ENCODE peak calls at places on chromosomes 13 and 19, in five cellular contexts. One of them, this sample, is unnamed.

GRCh38 chr19:56725829-56726424 is 54.4 kb upstream of the ZNF835 start:
- DNase-seq in HepG2: no peak
- DNase-seq in WTC11: no peak
- DNase-seq in K562: no peak
- DNase-seq in H1: no peak
- DNase-seq in this sample: no peak

GRCh38 chr19:21210037-21210621 is 68.3 kb downstream of the ZNF431 start:
- DNase-seq in HepG2: peak; percentile 86
- DNase-seq in WTC11: no peak
- DNase-seq in K562: no peak
- DNase-seq in H1: no peak
- DNase-seq in this sample: no peak

GRCh38 chr13:24243311-24243710 is 66.1 kb upstream of the C1QTNF9 start:
- DNase-seq in HepG2: no peak
- DNase-seq in WTC11: no peak
- DNase-seq in K562: no peak
- DNase-seq in H1: no peak
- DNase-seq in this sample: no peak

GRCh38 chr19:2320057-2320456 is 8.3 kb downstream of the LSM7 start:
- DNase-seq in HepG2: no peak
- DNase-seq in WTC11: no peak
- DNase-seq in K562: no peak
- DNase-seq in H1: no peak
- DNase-seq in this sample: no peak

GRCh38 chr13:33742321-33742720 is 75.6 kb upstream of the RFC3 start:
- DNase-seq in HepG2: no peak
- DNase-seq in WTC11: no peak
- DNase-seq in K562: no peak
- DNase-seq in H1: no peak
- DNase-seq in this sample: no peak

GRCh38 chr19:45303269-45304060 is 19.2 kb downstream of the CKM start:
- DNase-seq in HepG2: no peak
- DNase-seq in WTC11: no peak
- DNase-seq in K562: no peak
- DNase-seq in H1: no peak
- DNase-seq in this sample: no peak

GRCh38 chr13:67231481-67231940 is 1.4 kb upstream of the PCDH9 start:
- DNase-seq in HepG2: no peak
- DNase-seq in WTC11: no peak
- DNase-seq in K562: no peak
- DNase-seq in H1: no peak
- DNase-seq in this sample: no peak

GRCh38 chr19:17504030-17504429 is 7.4 kb upstream of the PGLS start:
- DNase-seq in HepG2: no peak
- DNase-seq in WTC11: no peak
- DNase-seq in K562: no peak
- DNase-seq in H1: no peak
- DNase-seq in this sample: no peak

GRCh38 chr19:31350033-31350692 is 927 bp upstream of the TSHZ3 start:
- DNase-seq in HepG2: no peak
- DNase-seq in WTC11: no peak
- DNase-seq in K562: no peak
- DNase-seq in H1: no peak
- DNase-seq in this sample: no peak

GRCh38 chr13:79481685-79482052 is 714 bp downstream of the NDFIP2 start:
- DNase-seq in HepG2: no peak
- DNase-seq in WTC11: peak; percentile 21
- DNase-seq in K562: peak; percentile 32
- DNase-seq in H1: no peak
- DNase-seq in this sample: no peak

GRCh38 chr19:10686661-10687517 is 14.3 kb upstream of the QTRT1 start:
- DNase-seq in HepG2: no peak
- DNase-seq in WTC11: no peak
- DNase-seq in K562: no peak
- DNase-seq in H1: no peak
- DNase-seq in this sample: no peak

GRCh38 chr13:45627656-45628055 is 12.1 kb upstream of the ERICH6B start:
- DNase-seq in HepG2: no peak
- DNase-seq in WTC11: no peak
- DNase-seq in K562: no peak
- DNase-seq in H1: no peak
- DNase-seq in this sample: no peak

GRCh38 chr13:23852351-23852750 is 36.8 kb downstream of the MIPEP start:
- DNase-seq in HepG2: no peak
- DNase-seq in WTC11: no peak
- DNase-seq in K562: no peak
- DNase-seq in H1: no peak
- DNase-seq in this sample: no peak

GRCh38 chr19:56133858-56134654 is 7.0 kb upstream of the ZNF444 start:
- DNase-seq in HepG2: no peak
- DNase-seq in WTC11: no peak
- DNase-seq in K562: no peak
- DNase-seq in H1: no peak
- DNase-seq in this sample: no peak

GRCh38 chr19:46487802-46488445 is 7.7 kb downstream of the PNMA8B start:
- DNase-seq in HepG2: peak; percentile 46
- DNase-seq in WTC11: peak; percentile 91
- DNase-seq in K562: peak; percentile 80
- DNase-seq in H1: peak; percentile 39
- DNase-seq in this sample: no peak

GRCh38 chr19:33868821-33869412 is 72.2 kb downstream of the KCTD15 start:
- DNase-seq in HepG2: no peak
- DNase-seq in WTC11: peak; percentile 38
- DNase-seq in K562: no peak
- DNase-seq in H1: no peak
- DNase-seq in this sample: no peak

GRCh38 chr13:77338961-77339401 is 12.1 kb upstream of the MYCBP2 start:
- DNase-seq in HepG2: no peak
- DNase-seq in WTC11: no peak
- DNase-seq in K562: no peak
- DNase-seq in H1: no peak
- DNase-seq in this sample: no peak
- TF ChIP-seq ATF2 in HepG2: no peak
- TF ChIP-seq ATF2 in WTC11: no peak
- TF ChIP-seq ATF2 in K562: no peak
- TF ChIP-seq ATF2 in H1: no peak
- TF ChIP-seq ATF2 in this sample: no peak

GRCh38 chr13:110265682-110266430 is 41.1 kb downstream of the COL4A1 start:
- DNase-seq in HepG2: no peak
- DNase-seq in WTC11: no peak
- DNase-seq in K562: no peak
- DNase-seq in H1: no peak
- DNase-seq in this sample: no peak
- TF ChIP-seq ATF2 in HepG2: no peak
- TF ChIP-seq ATF2 in WTC11: no peak
- TF ChIP-seq ATF2 in K562: no peak
- TF ChIP-seq ATF2 in H1: no peak
- TF ChIP-seq ATF2 in this sample: no peak

DNA sequence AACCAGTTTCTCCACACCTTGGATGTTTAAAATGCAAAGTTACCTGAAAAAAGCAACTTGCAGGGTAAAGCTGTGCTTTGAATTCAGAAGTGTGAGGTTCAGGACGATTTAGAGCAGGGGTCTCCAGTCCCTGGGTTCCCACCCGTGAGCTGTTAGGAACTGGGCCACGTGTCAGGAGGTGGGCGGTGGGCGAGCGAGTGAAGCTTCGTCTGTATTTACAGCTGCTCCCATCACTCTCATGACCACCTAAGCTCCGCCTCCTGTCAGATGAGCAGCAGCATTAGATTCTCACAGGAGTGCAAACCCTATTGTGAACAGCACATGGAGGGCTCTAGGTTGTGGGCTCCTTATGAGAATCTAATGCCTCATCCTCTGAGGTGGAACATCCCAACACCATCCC is 214.2 kb upstream of the SOX1 start:
- DNase-seq in HepG2: no peak
- DNase-seq in WTC11: no peak
- DNase-seq in K562: no peak
- DNase-seq in H1: no peak
- DNase-seq in this sample: no peak
- TF ChIP-seq ATF2 in HepG2: no peak
- TF ChIP-seq ATF2 in WTC11: no peak
- TF ChIP-seq ATF2 in K562: no peak
- TF ChIP-seq ATF2 in H1: no peak
- TF ChIP-seq ATF2 in this sample: no peak

GRCh38 chr19:19746286-19747213 is 13.6 kb upstream of the ZNF14 start:
- DNase-seq in HepG2: no peak
- DNase-seq in WTC11: peak; percentile 43
- DNase-seq in K562: no peak
- DNase-seq in H1: no peak
- DNase-seq in this sample: no peak
- TF ChIP-seq ATF2 in HepG2: no peak
- TF ChIP-seq ATF2 in WTC11: no peak
- TF ChIP-seq ATF2 in K562: no peak
- TF ChIP-seq ATF2 in H1: no peak
- TF ChIP-seq ATF2 in this sample: no peak

GRCh38 chr19:51687791-51688664 is 5.1 kb upstream of the SPACA6 start:
- DNase-seq in HepG2: no peak
- DNase-seq in WTC11: peak; percentile 64
- DNase-seq in K562: peak; percentile 67
- DNase-seq in H1: no peak
- DNase-seq in this sample: no peak
- TF ChIP-seq ATF2 in HepG2: no peak
- TF ChIP-seq ATF2 in WTC11: no peak
- TF ChIP-seq ATF2 in K562: no peak
- TF ChIP-seq ATF2 in H1: no peak
- TF ChIP-seq ATF2 in this sample: no peak

This sample was measured in GM12878.